ENCODE peak calls at places on chromosomes 5 and 9, in ten cellular contexts. N is neural progenitor cell, U is Calu3, V is psoas muscle, Z is OCI-LY7, X is AG09319, D is breast epithelium, P is dorsolateral prefrontal cortex, I is left lung, K is GM12865. A is an unnamed sample.

GRCh38 chr9:95097279-95097678 is 220.2 kb downstream of the FANCC start:
- DNase-seq in N (no peak), U (no peak), V (no peak), Z (no peak), X (no peak), D (no peak), P (no peak), I (no peak), K (no peak), A (no peak)

GRCh38 chr5:112960861-112961504 is 15.6 kb upstream of the DCP2 start:
- DNase-seq in N (no peak), U (no peak), V (no peak), Z (no peak), X (no peak), D (no peak), P (no peak), I (no peak), K (no peak), A (no peak)

GRCh38 chr9:87650611-87651295 is 75.2 kb upstream of the CTSL start:
- DNase-seq in N (no peak), U (no peak), V (no peak), Z (no peak), X (no peak), D (no peak), P (no peak), I (no peak), K (no peak), A (no peak)

GRCh38 chr5:122844136-122844915 is 1.1 kb upstream of the SNX24 start:
- DNase-seq in N (peak; percentile 6), U (no peak), V (no peak), Z (peak; percentile 16), X (no peak), D (no peak), P (no peak), I (no peak), K (peak; percentile 10), A (no peak)

GRCh38 chr9:6978591-6978990 is 220.8 kb downstream of the KDM4C start:
- DNase-seq in N (no peak), U (no peak), V (no peak), Z (no peak), X (no peak), D (no peak), P (no peak), I (no peak), K (no peak), A (no peak)

GRCh38 chr5:1555011-1555807 is 31.4 kb upstream of the LPCAT1 start:
- DNase-seq in N (no peak), U (peak; percentile 81), V (no peak), Z (no peak), X (peak; percentile 40), D (peak; percentile 82), P (no peak), I (peak; percentile 85), K (no peak), A (no peak)

GRCh38 chr5:16883801-16884200 is 52.3 kb downstream of the MYO10 start:
- DNase-seq in N (no peak), U (no peak), V (no peak), Z (no peak), X (no peak), D (no peak), P (no peak), I (no peak), K (no peak), A (no peak)

GRCh38 chr5:114702731-114703130 is 340.9 kb downstream of the KCNN2 start:
- DNase-seq in N (no peak), U (no peak), V (no peak), Z (no peak), X (no peak), D (no peak), P (no peak), I (no peak), K (no peak), A (no peak)

GRCh38 chr9:97504381-97505216 is 3.1 kb downstream of the TMOD1 start:
- DNase-seq in N (no peak), U (no peak), V (no peak), Z (no peak), X (no peak), D (no peak), P (no peak), I (no peak), K (no peak), A (no peak)

GRCh38 chr5:176860381-176860780 is 38.8 kb downstream of the HK3 start:
- DNase-seq in N (no peak), U (no peak), V (no peak), Z (no peak), X (no peak), D (no peak), P (no peak), I (no peak), K (no peak), A (no peak)

GRCh38 chr9:104633976-104634520 is 16.0 kb upstream of the OR13C9 start:
- DNase-seq in N (no peak), U (no peak), V (no peak), Z (no peak), X (no peak), D (no peak), P (no peak), I (no peak), K (no peak), A (no peak)

GRCh38 chr9:34047864-34048729 is 590 bp downstream of the UBAP2 start:
- DNase-seq in N (peak; percentile 52), U (peak; percentile 24), V (peak; percentile 72), Z (peak; percentile 66), X (no peak), D (peak; percentile 45), P (peak; percentile 29), I (peak; percentile 49), K (peak; percentile 73), A (peak; percentile 27)

GRCh38 chr9:127368852-127369402 is 28.0 kb upstream of the SLC2A8 start:
- DNase-seq in N (no peak), U (no peak), V (no peak), Z (no peak), X (no peak), D (no peak), P (no peak), I (no peak), K (no peak), A (no peak)

GRCh38 chr9:127366594-127366993 is 30.4 kb upstream of the SLC2A8 start:
- DNase-seq in N (no peak), U (no peak), V (no peak), Z (no peak), X (no peak), D (no peak), P (peak; percentile 75), I (no peak), K (no peak), A (no peak)

GRCh38 chr9:127370651-127371648 is 26.0 kb upstream of the SLC2A8 start:
- DNase-seq in N (no peak), U (no peak), V (no peak), Z (no peak), X (no peak), D (no peak), P (peak; percentile 42), I (no peak), K (no peak), A (no peak)

GRCh38 chr9:127369428-127369827 is 27.5 kb upstream of the SLC2A8 start:
- DNase-seq in N (no peak), U (no peak), V (no peak), Z (no peak), X (no peak), D (no peak), P (no peak), I (no peak), K (no peak), A (no peak)

GRCh38 chr9:127370147-127370579 is 26.8 kb upstream of the SLC2A8 start:
- DNase-seq in N (no peak), U (no peak), V (no peak), Z (no peak), X (no peak), D (no peak), P (peak; percentile 54), I (no peak), K (no peak), A (no peak)
- TF ChIP-seq CTCF in N (no peak), U (no peak), V (no peak), Z (no peak), X (no peak), D (no peak), P (no peak), I (no peak), K (no peak), A (no peak)

DNA sequence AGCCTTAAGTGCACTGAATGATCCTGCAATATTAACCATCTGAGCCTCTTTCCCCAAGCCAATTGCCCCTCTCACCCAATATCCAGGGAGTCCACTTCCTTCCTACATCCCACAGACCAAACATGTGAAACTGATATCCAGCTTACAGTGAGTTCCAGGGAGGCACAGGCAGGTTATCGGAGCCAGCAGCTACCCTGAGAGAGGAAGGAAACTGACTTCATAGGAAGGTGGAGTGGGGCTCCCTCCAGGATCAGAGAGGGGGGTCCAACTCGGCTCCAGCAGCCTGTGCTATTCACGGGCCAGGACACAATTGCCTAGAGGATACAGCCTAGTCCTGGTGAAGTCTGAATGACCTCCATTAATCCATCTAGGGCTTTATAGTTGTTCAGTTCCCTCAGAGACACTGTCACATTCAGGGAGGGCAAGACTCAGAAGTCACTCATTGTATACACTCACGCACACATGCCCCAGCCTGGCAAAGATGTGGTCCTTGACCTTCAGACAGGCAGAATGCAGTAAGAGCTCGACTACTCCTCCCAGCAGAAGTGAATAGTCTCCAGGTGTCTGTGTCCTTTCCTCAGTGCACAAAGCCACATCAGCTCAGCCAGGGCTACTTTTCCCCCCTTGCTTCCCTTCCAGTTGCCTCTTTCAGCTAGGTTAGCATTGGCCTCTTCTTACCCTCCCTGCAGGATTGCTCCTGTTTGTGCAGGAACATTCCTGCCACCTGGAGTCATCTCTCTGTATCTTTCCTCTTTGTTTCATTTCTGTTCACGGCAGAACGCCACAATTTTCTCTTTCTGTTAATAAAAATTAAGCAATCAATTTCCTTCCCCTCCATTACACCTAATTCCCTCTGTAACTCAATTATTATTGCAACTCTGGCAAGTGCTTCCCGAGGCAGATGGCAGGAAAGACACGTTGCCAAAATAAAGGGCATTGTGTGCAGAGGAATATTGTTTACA is 501.7 kb downstream of the ARHGEF28 start:
- DNase-seq in N (peak; percentile 20), U (peak; percentile 52), V (no peak), Z (no peak), X (no peak), D (no peak), P (peak; percentile 75), I (no peak), K (no peak), A (no peak)
- TF ChIP-seq CTCF in N (peak; percentile 20), U (peak; percentile 26), V (peak; percentile 29), Z (no peak), X (peak; percentile 32), D (peak; percentile 43), P (no peak), I (peak; percentile 28), K (no peak), A (peak; percentile 32)

DNA sequence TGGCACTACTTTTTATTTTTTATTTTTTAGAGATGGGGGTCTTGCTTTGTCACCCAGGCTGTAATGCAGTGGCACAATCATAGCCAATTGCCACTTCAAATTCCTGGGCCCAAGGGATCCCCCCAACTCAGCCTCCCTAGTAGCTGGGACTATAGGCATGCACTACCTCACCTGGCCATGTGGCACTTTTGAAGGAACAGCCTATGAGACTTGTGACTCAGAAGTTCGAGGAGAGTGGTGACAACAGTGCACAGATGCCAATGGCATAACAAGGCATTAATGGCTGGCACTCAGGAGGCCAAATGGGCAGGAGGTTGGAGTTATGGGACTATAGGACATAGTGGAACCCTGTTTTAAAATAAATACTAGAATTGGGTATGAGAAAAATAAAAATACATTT is 33.7 kb downstream of the ANKRD31 start:
- DNase-seq in N (no peak), U (peak; percentile 16), V (no peak), Z (no peak), X (no peak), D (no peak), P (no peak), I (no peak), K (no peak), A (no peak)
- TF ChIP-seq CTCF in N (no peak), U (peak; percentile 23), V (no peak), Z (no peak), X (no peak), D (no peak), P (no peak), I (no peak), K (no peak), A (no peak)

GRCh38 chr5:90866333-90866732 is 307.7 kb downstream of the ADGRV1 start:
- DNase-seq in N (no peak), U (no peak), V (no peak), Z (peak; percentile 5), X (no peak), D (no peak), P (no peak), I (no peak), K (peak; percentile 14), A (no peak)
- TF ChIP-seq CTCF in N (peak; percentile 56), U (peak; percentile 64), V (peak; percentile 60), Z (peak; percentile 76), X (peak; percentile 34), D (peak; percentile 61), P (peak; percentile 52), I (peak; percentile 51), K (peak; percentile 16), A (peak; percentile 58)

A was measured in progenitor cell of endocrine pancreas.